ENCODE peak calls at places on chromosome 4, in four cellular contexts. G, R, H and C are unnamed samples. For H3K4me1 and H3K36me3, the result is how much of the 10 kb centered on the place peaks cover.

GRCh38 chr4:13143234-13143633 is 340.9 kb downstream of the RAB28 start:
- DNase-seq in R (no peak), H (no peak), G (no peak), C (no peak)

GRCh38 chr4:4541040-4541631 is 712 bp downstream of the STX18 start:
- DNase-seq in H (peak), R (no peak), G (peak), C (peak)

GRCh38 chr4:45160932-45161331 is 434.6 kb upstream of the GNPDA2 start:
- DNase-seq in H (no peak), R (no peak), G (no peak), C (no peak)

GRCh38 chr4:30396772-30397475 is 323.2 kb upstream of the PCDH7 start:
- DNase-seq in H (no peak), R (no peak), G (no peak), C (no peak)

GRCh38 chr4:52638717-52639116 is 20.4 kb downstream of the USP46 start:
- DNase-seq in H (no peak), R (no peak), G (no peak), C (no peak)

GRCh38 chr4:145487626-145488025 is 6.0 kb downstream of the SMAD1 start:
- DNase-seq in G (no peak), H (no peak), R (no peak), C (no peak)

GRCh38 chr4:5143940-5144339 is 92.7 kb downstream of the STK32B start:
- DNase-seq in H (no peak), G (peak), R (no peak), C (no peak)

GRCh38 chr4:1192091-1192492 is 19.7 kb upstream of the SPON2 start:
- DNase-seq in H (peak), G (no peak), R (no peak), C (peak)

GRCh38 chr4:185708348-185708747 is 103.6 kb downstream of the SORBS2 start:
- DNase-seq in R (no peak), H (no peak), G (no peak), C (no peak)

GRCh38 chr4:181077416-181077815 is 1165.8 kb upstream of the TENM3 start:
- DNase-seq in G (no peak), H (no peak), R (no peak), C (no peak)

GRCh38 chr4:135418353-135418752 is 1216.8 kb upstream of the PABPC4L start:
- DNase-seq in R (no peak), G (peak), H (no peak), C (no peak)

GRCh38 chr4:184961693-184962092 is 56.6 kb upstream of the HELT start:
- DNase-seq in H (peak), G (no peak), R (no peak), C (peak)

GRCh38 chr4:16685536-16685935 is 212.9 kb downstream of the LDB2 start:
- DNase-seq in G (no peak), H (no peak), R (no peak), C (no peak)

GRCh38 chr4:101856149-101856548 is 65.6 kb downstream of the BANK1 start:
- DNase-seq in R (no peak), H (no peak), G (no peak), C (no peak)

GRCh38 chr4:120052840-120053239 is 13.8 kb downstream of the MAD2L1 start:
- DNase-seq in G (no peak), R (no peak), H (no peak), C (peak)

GRCh38 chr4:39825741-39826231 is 127.8 kb downstream of the UBE2K start:
- DNase-seq in H (no peak), R (no peak), G (peak), C (no peak)

GRCh38 chr4:186829740-186830449 is 106.2 kb upstream of the FAT1 start:
- DNase-seq in R (no peak), H (no peak), G (no peak), C (no peak)

GRCh38 chr4:128220286-128221235 is 67.1 kb downstream of the PGRMC2 start:
- DNase-seq in H (no peak), R (peak), G (no peak), C (no peak)

GRCh38 chr4:29708473-29708872 is 1011.7 kb upstream of the PCDH7 start:
- DNase-seq in G (no peak), H (no peak), R (no peak), C (no peak)

GRCh38 chr4:25401066-25401465 is 24.0 kb downstream of the ANAPC4 start:
- DNase-seq in G (no peak), R (no peak), H (no peak), C (no peak)

GRCh38 chr4:151014521-151015457 is at the start of gene LRBA:
- DNase-seq in G (peak), R (peak), H (peak), C (peak)

GRCh38 chr4:79247695-79248394 is 78.0 kb downstream of the NAA11 start:
- DNase-seq in R (no peak), G (no peak), H (no peak), C (no peak)

GRCh38 chr4:72604324-72604723 is 35.3 kb upstream of the ADAMTS3 start:
- DNase-seq in H (no peak), R (no peak), G (no peak), C (no peak)

GRCh38 chr4:41933997-41934812 is 1.0 kb upstream of the TMEM33 start:
- DNase-seq in R (no peak), H (no peak), G (peak), C (peak)

GRCh38 chr4:128516568-128516967 is 229.0 kb upstream of the PGRMC2 start:
- DNase-seq in G (no peak), R (no peak), H (no peak), C (no peak)

GRCh38 chr4:138300616-138301015 is 58.5 kb upstream of the SLC7A11 start:
- DNase-seq in H (no peak), G (no peak), R (no peak), C (no peak)

GRCh38 chr4:56843421-56843899 is 22.0 kb upstream of the SPINK2 start:
- DNase-seq in G (no peak), H (no peak), R (no peak), C (no peak)

GRCh38 chr4:41796545-41797210 is 48.2 kb upstream of the PHOX2B start:
- DNase-seq in R (no peak), G (no peak), H (no peak), C (no peak)

DNA sequence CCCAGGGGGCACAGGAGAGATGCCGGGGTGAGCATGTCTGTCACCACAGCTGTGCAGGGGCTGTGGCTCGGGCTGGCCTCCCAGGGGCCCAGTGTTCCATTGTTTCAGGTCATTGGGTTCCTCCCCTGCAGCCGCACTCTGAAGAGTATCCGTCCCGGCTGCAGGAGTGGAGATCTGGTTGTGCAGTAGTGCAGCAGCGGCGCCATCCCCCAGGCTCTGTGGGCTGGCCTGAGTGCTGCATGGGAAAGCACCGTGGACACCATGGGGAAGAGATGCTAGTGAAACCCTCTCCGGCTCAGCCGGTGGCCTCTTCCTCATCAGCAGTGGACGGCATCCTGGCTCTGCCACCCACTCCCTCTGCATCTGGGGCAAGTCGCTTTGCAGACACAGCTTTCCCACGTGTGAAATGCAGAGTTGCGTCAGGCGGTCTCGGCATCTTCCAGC is 29.2 kb downstream of the TBC1D14 start:
- DNase-seq in G (no peak), H (peak), R (no peak), C (peak)
- H3K4me1 ChIP-seq in G (half or more), H (half or more), R (half or more), C (under half)

DNA sequence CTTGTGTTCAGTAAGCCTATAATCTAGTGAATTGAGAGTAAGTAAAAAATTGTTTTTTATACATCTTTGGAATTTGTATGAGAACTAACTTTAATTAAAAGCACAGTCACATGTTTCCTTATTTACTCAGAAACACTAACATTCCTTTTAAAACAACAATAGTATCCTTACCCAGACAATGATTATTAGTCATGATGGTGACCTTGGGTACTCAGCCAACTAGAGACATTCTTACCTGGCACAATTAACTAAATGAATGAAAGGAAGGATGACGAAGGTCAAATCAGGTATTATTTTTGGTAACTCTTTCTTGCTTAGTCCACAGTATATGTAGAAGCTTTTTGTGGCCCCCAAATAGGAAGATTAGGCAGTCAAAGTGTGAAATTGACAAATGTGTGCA is 901.0 kb downstream of the FAT4 start:
- DNase-seq in H (no peak), R (no peak), G (no peak), C (no peak)
- H3K4me3 ChIP-seq in H (no peak), R (no peak), G (no peak), C (no peak)

GRCh38 chr4:8385611-8386010 is 54.9 kb downstream of the ACOX3 start:
- DNase-seq in G (no peak), R (no peak), H (no peak), C (no peak)
- H3K36me3 ChIP-seq in G (half or more), R (under half), H (under half), C (under half)

DNA sequence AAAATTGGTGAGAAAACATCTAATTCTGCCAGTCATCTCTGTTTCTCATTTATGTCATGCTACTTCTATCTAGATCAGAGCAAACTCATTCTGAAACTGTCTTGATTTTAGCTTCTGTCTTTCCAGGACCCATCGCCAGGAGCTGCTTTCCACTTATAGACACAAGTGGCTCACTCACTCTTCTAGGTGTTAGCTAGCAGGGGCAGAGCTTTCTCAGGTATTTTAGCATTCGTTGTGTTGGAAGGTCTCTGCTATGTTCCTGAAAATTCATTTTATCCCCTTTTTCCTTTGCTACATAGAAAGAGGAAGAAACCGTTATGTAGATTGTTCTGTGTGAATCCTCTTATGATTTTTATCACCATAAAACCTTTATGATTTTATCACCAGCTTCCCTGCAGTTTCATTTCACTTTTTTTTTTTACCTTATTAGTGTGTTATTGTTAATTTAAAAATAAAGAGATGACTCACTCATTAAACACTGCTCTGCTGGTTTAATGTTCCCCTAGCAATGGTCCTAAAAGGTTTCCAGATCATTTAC is 246.6 kb upstream of the AADAT start:
- DNase-seq in H (no peak), R (no peak), G (no peak), C (no peak)
- H3K4me1 ChIP-seq in H (under half), R (under half), G (under half), C (under half)